ENCODE peak calls at places on chromosomes 16 and 17, in four cellular contexts. One of them, this sample, is unnamed.

GRCh38 chr16:3948378-3948995 is 68.0 kb upstream of the CREBBP start:
- DNase-seq in NCI-H1092: no peak
- DNase-seq in ACHN: no peak
- DNase-seq in prostate gland: no peak
- DNase-seq in this sample: no peak

GRCh38 chr17:50308666-50309065 is 34.4 kb downstream of the TMEM92 start:
- DNase-seq in NCI-H1092: no peak
- DNase-seq in ACHN: no peak
- DNase-seq in prostate gland: no peak
- DNase-seq in this sample: no peak

GRCh38 chr17:63124536-63124935 is 158.5 kb downstream of the TANC2 start:
- DNase-seq in NCI-H1092: no peak
- DNase-seq in ACHN: no peak
- DNase-seq in prostate gland: no peak
- DNase-seq in this sample: no peak

GRCh38 chr16:52497067-52497816 is 49.7 kb downstream of the TOX3 start:
- DNase-seq in NCI-H1092: peak; percentile 91
- DNase-seq in ACHN: no peak
- DNase-seq in prostate gland: no peak
- DNase-seq in this sample: peak; percentile 93

GRCh38 chr16:11405331-11406176 is 60.3 kb downstream of the RMI2 start:
- DNase-seq in NCI-H1092: no peak
- DNase-seq in ACHN: peak; percentile 47
- DNase-seq in prostate gland: no peak
- DNase-seq in this sample: no peak

GRCh38 chr16:3243882-3244281 is 8.9 kb upstream of the ZNF200 start:
- DNase-seq in NCI-H1092: no peak
- DNase-seq in ACHN: no peak
- DNase-seq in prostate gland: no peak
- DNase-seq in this sample: no peak

GRCh38 chr16:81097230-81097629 is 1.0 kb upstream of the GCSH start:
- DNase-seq in NCI-H1092: no peak
- DNase-seq in ACHN: no peak
- DNase-seq in prostate gland: no peak
- DNase-seq in this sample: no peak

GRCh38 chr16:76797457-76797856 is 393.5 kb upstream of the MON1B start:
- DNase-seq in NCI-H1092: no peak
- DNase-seq in ACHN: no peak
- DNase-seq in prostate gland: no peak
- DNase-seq in this sample: no peak

GRCh38 chr16:89534147-89534788 is 26.1 kb downstream of the SPG7 start:
- DNase-seq in NCI-H1092: no peak
- DNase-seq in ACHN: no peak
- DNase-seq in prostate gland: no peak
- DNase-seq in this sample: no peak

GRCh38 chr17:63950940-63951907 is 19.1 kb upstream of the CD79B start:
- DNase-seq in NCI-H1092: no peak
- DNase-seq in ACHN: peak; percentile 18
- DNase-seq in prostate gland: peak; percentile 44
- DNase-seq in this sample: peak; percentile 13

GRCh38 chr16:15958703-15959348 is 9.4 kb downstream of the ABCC1 start:
- DNase-seq in NCI-H1092: no peak
- DNase-seq in ACHN: no peak
- DNase-seq in prostate gland: no peak
- DNase-seq in this sample: no peak

GRCh38 chr17:77744268-77744988 is 214.1 kb upstream of the TNRC6C start:
- DNase-seq in NCI-H1092: no peak
- DNase-seq in ACHN: no peak
- DNase-seq in prostate gland: no peak
- DNase-seq in this sample: no peak

GRCh38 chr16:12573730-12574383 is 229.8 kb downstream of the CPPED1 start:
- DNase-seq in NCI-H1092: peak; percentile 29
- DNase-seq in ACHN: peak; percentile 69
- DNase-seq in prostate gland: peak; percentile 31
- DNase-seq in this sample: peak; percentile 7

GRCh38 chr17:42354956-42355843 is 33.0 kb downstream of the STAT3 start:
- DNase-seq in NCI-H1092: no peak
- DNase-seq in ACHN: no peak
- DNase-seq in prostate gland: no peak
- DNase-seq in this sample: no peak

GRCh38 chr17:55722742-55723487 is at the start of gene TMEM100:
- DNase-seq in NCI-H1092: no peak
- DNase-seq in ACHN: peak; percentile 27
- DNase-seq in prostate gland: no peak
- DNase-seq in this sample: no peak

GRCh38 chr17:30514895-30515596 is 37.8 kb downstream of the GOSR1 start:
- DNase-seq in NCI-H1092: no peak
- DNase-seq in ACHN: no peak
- DNase-seq in prostate gland: no peak
- DNase-seq in this sample: no peak

GRCh38 chr16:3004781-3005284 is 7.9 kb upstream of the CLDN9 start:
- DNase-seq in NCI-H1092: no peak
- DNase-seq in ACHN: peak; percentile 50
- DNase-seq in prostate gland: no peak
- DNase-seq in this sample: no peak

GRCh38 chr17:21033350-21033749 is 9.5 kb downstream of the USP22 start:
- DNase-seq in NCI-H1092: no peak
- DNase-seq in ACHN: no peak
- DNase-seq in prostate gland: no peak
- DNase-seq in this sample: no peak

This sample was measured in LNCaP clone FGC.